ENCODE peak calls at places on chromosomes 6 and 20, in six cellular contexts. One of them, this sample, is unnamed. For H3K36me3, the result is how much of the 10 kb centered on the place peaks cover.

GRCh38 chr6:71489736-71490135 is 201.1 kb downstream of the OGFRL1 start:
- DNase-seq in CD4-positive, CD25-positive, alpha-beta regulatory T cell: no peak
- DNase-seq in BE2C: no peak
- DNase-seq in transverse colon: no peak
- DNase-seq in body of pancreas: peak
- DNase-seq in stomach: no peak
- DNase-seq in this sample: no peak

GRCh38 chr6:33018904-33019303 is 9.5 kb upstream of the HLA-DOA start:
- DNase-seq in transverse colon: peak
- DNase-seq in body of pancreas: peak
- DNase-seq in CD4-positive, CD25-positive, alpha-beta regulatory T cell: no peak
- DNase-seq in BE2C: no peak
- DNase-seq in stomach: peak
- DNase-seq in this sample: peak

GRCh38 chr20:51306521-51307358 is 235.8 kb downstream of the NFATC2 start:
- DNase-seq in CD4-positive, CD25-positive, alpha-beta regulatory T cell: peak
- DNase-seq in BE2C: peak
- DNase-seq in body of pancreas: peak
- DNase-seq in stomach: peak
- DNase-seq in transverse colon: peak
- DNase-seq in this sample: peak

GRCh38 chr20:50745634-50746137 is 14.3 kb downstream of the PARD6B start:
- DNase-seq in transverse colon: peak
- DNase-seq in CD4-positive, CD25-positive, alpha-beta regulatory T cell: no peak
- DNase-seq in body of pancreas: no peak
- DNase-seq in BE2C: no peak
- DNase-seq in stomach: no peak
- DNase-seq in this sample: peak

GRCh38 chr6:108168501-108168979 is 2.7 kb downstream of the NR2E1 start:
- DNase-seq in body of pancreas: peak
- DNase-seq in transverse colon: peak
- DNase-seq in stomach: peak
- DNase-seq in BE2C: peak
- DNase-seq in CD4-positive, CD25-positive, alpha-beta regulatory T cell: no peak
- DNase-seq in this sample: peak

GRCh38 chr6:39058471-39059147 is 10.0 kb downstream of the GLP1R start:
- DNase-seq in BE2C: no peak
- DNase-seq in stomach: no peak
- DNase-seq in transverse colon: no peak
- DNase-seq in body of pancreas: no peak
- DNase-seq in CD4-positive, CD25-positive, alpha-beta regulatory T cell: no peak
- DNase-seq in this sample: no peak

GRCh38 chr6:91860951-91861350 is 1274.1 kb upstream of the MAP3K7 start:
- DNase-seq in CD4-positive, CD25-positive, alpha-beta regulatory T cell: no peak
- DNase-seq in BE2C: no peak
- DNase-seq in body of pancreas: no peak
- DNase-seq in transverse colon: no peak
- DNase-seq in stomach: no peak
- DNase-seq in this sample: no peak

GRCh38 chr6:117345292-117345610 is 79.9 kb downstream of the VGLL2 start:
- DNase-seq in stomach: no peak
- DNase-seq in body of pancreas: no peak
- DNase-seq in transverse colon: no peak
- DNase-seq in BE2C: no peak
- DNase-seq in CD4-positive, CD25-positive, alpha-beta regulatory T cell: no peak
- DNase-seq in this sample: no peak

GRCh38 chr6:150672792-150673191 is 73.1 kb downstream of the PLEKHG1 start:
- DNase-seq in transverse colon: no peak
- DNase-seq in stomach: no peak
- DNase-seq in CD4-positive, CD25-positive, alpha-beta regulatory T cell: no peak
- DNase-seq in body of pancreas: no peak
- DNase-seq in BE2C: no peak
- DNase-seq in this sample: no peak

GRCh38 chr6:156729248-156729647 is 47.9 kb upstream of the ARID1B start:
- DNase-seq in BE2C: no peak
- DNase-seq in CD4-positive, CD25-positive, alpha-beta regulatory T cell: no peak
- DNase-seq in body of pancreas: no peak
- DNase-seq in stomach: no peak
- DNase-seq in transverse colon: no peak
- DNase-seq in this sample: no peak

GRCh38 chr6:135583256-135583758 is 85.8 kb upstream of the AHI1 start:
- DNase-seq in CD4-positive, CD25-positive, alpha-beta regulatory T cell: no peak
- DNase-seq in body of pancreas: no peak
- DNase-seq in stomach: no peak
- DNase-seq in transverse colon: no peak
- DNase-seq in BE2C: no peak
- DNase-seq in this sample: no peak

GRCh38 chr6:152078804-152079203 is 271.3 kb downstream of the ESR1 start:
- DNase-seq in stomach: no peak
- DNase-seq in BE2C: no peak
- DNase-seq in CD4-positive, CD25-positive, alpha-beta regulatory T cell: no peak
- DNase-seq in body of pancreas: no peak
- DNase-seq in transverse colon: no peak
- DNase-seq in this sample: no peak

DNA sequence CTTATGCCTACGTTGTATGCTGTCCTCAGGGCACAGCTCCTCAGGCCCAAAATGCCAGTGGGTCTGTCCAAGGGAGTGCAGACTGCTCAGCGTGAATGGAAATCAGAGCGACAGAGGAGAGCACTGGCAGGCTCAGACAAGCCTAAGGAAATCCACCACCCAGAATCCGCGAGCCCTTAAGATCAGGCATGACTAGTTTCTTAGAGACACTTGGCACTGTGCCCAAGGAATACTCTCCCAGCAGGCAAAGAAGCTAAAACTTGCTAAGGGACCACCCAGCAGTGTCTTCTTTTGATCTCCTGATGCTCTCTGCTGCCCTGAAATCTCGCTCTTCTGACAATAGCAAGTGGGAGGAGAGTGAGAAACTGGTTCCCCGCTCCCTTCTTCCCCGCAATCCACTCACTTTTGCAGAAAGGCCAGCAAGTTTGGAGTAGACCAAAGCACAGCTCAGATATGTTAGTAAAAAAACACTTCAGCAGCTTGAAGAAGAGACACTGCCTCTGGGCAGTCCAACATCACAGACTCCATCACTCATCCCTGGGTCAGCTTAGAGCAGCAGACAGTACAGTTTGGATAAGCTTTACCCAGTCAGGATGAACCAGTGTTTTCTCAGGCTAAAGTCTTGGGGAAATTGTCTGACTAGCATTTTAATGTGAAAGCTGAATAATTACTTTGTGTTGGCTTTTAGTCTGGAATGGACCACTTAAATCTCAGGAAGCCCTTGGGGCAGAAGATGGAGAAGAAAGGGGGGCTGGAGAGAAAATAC is 32.4 kb downstream of the TRAF3IP2 start:
- DNase-seq in transverse colon: no peak
- DNase-seq in stomach: no peak
- DNase-seq in body of pancreas: no peak
- DNase-seq in CD4-positive, CD25-positive, alpha-beta regulatory T cell: no peak
- DNase-seq in BE2C: no peak
- DNase-seq in this sample: peak
- H3K36me3 ChIP-seq in transverse colon: under half
- H3K36me3 ChIP-seq in stomach: under half
- H3K36me3 ChIP-seq in body of pancreas: under half
- H3K36me3 ChIP-seq in CD4-positive, CD25-positive, alpha-beta regulatory T cell: half or more
- H3K36me3 ChIP-seq in BE2C: under half
- H3K36me3 ChIP-seq in this sample: under half

GRCh38 chr20:63096681-63097335 is 90.0 kb upstream of the BHLHE23 start:
- DNase-seq in BE2C: peak
- DNase-seq in body of pancreas: peak
- DNase-seq in transverse colon: peak
- DNase-seq in stomach: no peak
- DNase-seq in CD4-positive, CD25-positive, alpha-beta regulatory T cell: no peak
- DNase-seq in this sample: peak
- H3K36me3 ChIP-seq in BE2C: under half
- H3K36me3 ChIP-seq in body of pancreas: under half
- H3K36me3 ChIP-seq in transverse colon: under half
- H3K36me3 ChIP-seq in stomach: under half
- H3K36me3 ChIP-seq in CD4-positive, CD25-positive, alpha-beta regulatory T cell: under half
- H3K36me3 ChIP-seq in this sample: under half

GRCh38 chr6:36491378-36491965 is 48.7 kb downstream of the KCTD20 start:
- DNase-seq in BE2C: no peak
- DNase-seq in body of pancreas: no peak
- DNase-seq in stomach: no peak
- DNase-seq in CD4-positive, CD25-positive, alpha-beta regulatory T cell: no peak
- DNase-seq in transverse colon: no peak
- DNase-seq in this sample: no peak
- H3K36me3 ChIP-seq in BE2C: under half
- H3K36me3 ChIP-seq in body of pancreas: under half
- H3K36me3 ChIP-seq in stomach: under half
- H3K36me3 ChIP-seq in CD4-positive, CD25-positive, alpha-beta regulatory T cell: half or more
- H3K36me3 ChIP-seq in transverse colon: under half
- H3K36me3 ChIP-seq in this sample: under half

GRCh38 chr20:38155811-38156210 is 9.3 kb downstream of the TGM2 start:
- DNase-seq in BE2C: no peak
- DNase-seq in CD4-positive, CD25-positive, alpha-beta regulatory T cell: no peak
- DNase-seq in body of pancreas: no peak
- DNase-seq in stomach: no peak
- DNase-seq in transverse colon: no peak
- DNase-seq in this sample: no peak

GRCh38 chr20:38157635-38158495 is 7.2 kb downstream of the TGM2 start:
- DNase-seq in stomach: no peak
- DNase-seq in BE2C: no peak
- DNase-seq in transverse colon: no peak
- DNase-seq in CD4-positive, CD25-positive, alpha-beta regulatory T cell: no peak
- DNase-seq in body of pancreas: no peak
- DNase-seq in this sample: no peak

GRCh38 chr20:38156888-38157634 is 8.0 kb downstream of the TGM2 start:
- DNase-seq in CD4-positive, CD25-positive, alpha-beta regulatory T cell: no peak
- DNase-seq in stomach: no peak
- DNase-seq in body of pancreas: no peak
- DNase-seq in BE2C: no peak
- DNase-seq in transverse colon: no peak
- DNase-seq in this sample: no peak

GRCh38 chr20:38158701-38159325 is 6.3 kb downstream of the TGM2 start:
- DNase-seq in BE2C: no peak
- DNase-seq in CD4-positive, CD25-positive, alpha-beta regulatory T cell: no peak
- DNase-seq in stomach: no peak
- DNase-seq in transverse colon: no peak
- DNase-seq in body of pancreas: no peak
- DNase-seq in this sample: no peak

DNA sequence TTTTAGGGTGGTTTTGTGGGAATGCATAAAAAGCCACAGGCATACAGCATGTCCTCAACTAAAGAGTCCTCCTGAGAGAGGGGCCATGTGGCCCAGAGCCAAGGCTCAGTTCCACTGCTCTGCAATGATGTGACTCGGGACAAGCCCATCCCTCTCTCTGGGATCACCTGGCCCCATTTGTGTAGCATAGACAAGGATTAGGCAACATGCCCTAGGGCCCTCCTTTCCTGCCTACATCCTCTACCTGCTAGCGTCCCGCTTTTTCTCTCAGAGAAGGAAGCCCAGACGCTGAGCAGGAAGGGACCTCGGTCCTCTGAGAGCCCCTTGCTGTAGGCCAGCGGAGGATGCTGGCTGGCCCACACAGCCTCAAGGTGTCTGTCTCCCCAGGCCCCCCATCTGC is 8.8 kb downstream of the TGM2 start:
- DNase-seq in transverse colon: no peak
- DNase-seq in CD4-positive, CD25-positive, alpha-beta regulatory T cell: no peak
- DNase-seq in stomach: no peak
- DNase-seq in BE2C: no peak
- DNase-seq in body of pancreas: no peak
- DNase-seq in this sample: no peak
- H3K36me3 ChIP-seq in transverse colon: under half
- H3K36me3 ChIP-seq in CD4-positive, CD25-positive, alpha-beta regulatory T cell: under half
- H3K36me3 ChIP-seq in stomach: under half
- H3K36me3 ChIP-seq in BE2C: under half
- H3K36me3 ChIP-seq in body of pancreas: under half
- H3K36me3 ChIP-seq in this sample: under half

DNA sequence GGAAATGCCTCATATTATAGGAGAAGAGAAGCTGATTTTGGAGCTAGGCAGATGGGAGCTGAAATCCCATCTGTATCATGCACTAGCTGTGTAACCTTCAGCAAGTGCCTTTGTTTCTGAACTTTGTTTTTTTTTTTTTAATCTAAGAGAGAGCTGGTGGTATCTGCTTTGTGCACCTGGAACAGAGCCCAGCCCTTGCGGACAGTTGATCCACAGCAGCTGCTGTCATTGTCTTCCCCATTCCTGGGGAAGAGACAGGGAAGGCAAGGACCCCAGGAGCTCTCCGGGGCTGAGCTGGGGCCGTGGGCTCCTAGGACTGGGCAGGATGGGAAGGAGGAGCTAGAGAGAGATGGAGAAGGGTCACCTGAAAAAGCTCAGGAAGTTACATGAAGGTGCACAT is 92.1 kb downstream of the SYNJ2 start:
- DNase-seq in BE2C: peak
- DNase-seq in transverse colon: no peak
- DNase-seq in body of pancreas: no peak
- DNase-seq in stomach: no peak
- DNase-seq in CD4-positive, CD25-positive, alpha-beta regulatory T cell: no peak
- DNase-seq in this sample: no peak
- H3K36me3 ChIP-seq in BE2C: under half
- H3K36me3 ChIP-seq in transverse colon: under half
- H3K36me3 ChIP-seq in body of pancreas: under half
- H3K36me3 ChIP-seq in stomach: under half
- H3K36me3 ChIP-seq in CD4-positive, CD25-positive, alpha-beta regulatory T cell: under half
- H3K36me3 ChIP-seq in this sample: under half

GRCh38 chr6:89734526-89734925 is 85.1 kb downstream of the MDN1 start:
- DNase-seq in BE2C: no peak
- DNase-seq in body of pancreas: no peak
- DNase-seq in CD4-positive, CD25-positive, alpha-beta regulatory T cell: no peak
- DNase-seq in transverse colon: no peak
- DNase-seq in stomach: no peak
- DNase-seq in this sample: no peak
- H3K36me3 ChIP-seq in BE2C: half or more
- H3K36me3 ChIP-seq in body of pancreas: under half
- H3K36me3 ChIP-seq in CD4-positive, CD25-positive, alpha-beta regulatory T cell: half or more
- H3K36me3 ChIP-seq in transverse colon: under half
- H3K36me3 ChIP-seq in stomach: under half
- H3K36me3 ChIP-seq in this sample: under half

GRCh38 chr6:161832622-161833021 is 558.8 kb upstream of the AGPAT4 start:
- DNase-seq in stomach: no peak
- DNase-seq in body of pancreas: no peak
- DNase-seq in transverse colon: no peak
- DNase-seq in CD4-positive, CD25-positive, alpha-beta regulatory T cell: no peak
- DNase-seq in BE2C: no peak
- DNase-seq in this sample: no peak

GRCh38 chr6:161829186-161829794 is 555.4 kb upstream of the AGPAT4 start:
- DNase-seq in BE2C: no peak
- DNase-seq in transverse colon: no peak
- DNase-seq in stomach: no peak
- DNase-seq in body of pancreas: no peak
- DNase-seq in CD4-positive, CD25-positive, alpha-beta regulatory T cell: no peak
- DNase-seq in this sample: no peak

GRCh38 chr6:161830866-161831600 is 557.2 kb upstream of the AGPAT4 start:
- DNase-seq in BE2C: no peak
- DNase-seq in transverse colon: no peak
- DNase-seq in CD4-positive, CD25-positive, alpha-beta regulatory T cell: no peak
- DNase-seq in stomach: no peak
- DNase-seq in body of pancreas: no peak
- DNase-seq in this sample: no peak

GRCh38 chr6:161833099-161833860 is 559.4 kb upstream of the AGPAT4 start:
- DNase-seq in transverse colon: no peak
- DNase-seq in CD4-positive, CD25-positive, alpha-beta regulatory T cell: no peak
- DNase-seq in stomach: no peak
- DNase-seq in body of pancreas: no peak
- DNase-seq in BE2C: no peak
- DNase-seq in this sample: no peak

GRCh38 chr6:161828355-161828754 is 554.5 kb upstream of the AGPAT4 start:
- DNase-seq in body of pancreas: no peak
- DNase-seq in BE2C: no peak
- DNase-seq in transverse colon: no peak
- DNase-seq in stomach: no peak
- DNase-seq in CD4-positive, CD25-positive, alpha-beta regulatory T cell: no peak
- DNase-seq in this sample: no peak
- H3K36me3 ChIP-seq in body of pancreas: under half
- H3K36me3 ChIP-seq in BE2C: under half
- H3K36me3 ChIP-seq in transverse colon: under half
- H3K36me3 ChIP-seq in stomach: under half
- H3K36me3 ChIP-seq in CD4-positive, CD25-positive, alpha-beta regulatory T cell: under half
- H3K36me3 ChIP-seq in this sample: under half

This sample was measured in testis.